ENCODE peak calls at places on chromosomes 12 and 14, in five cellular contexts. E is uterus, B is thoracic aorta, V is body of pancreas, O is H9. H is an unnamed sample. For H3K4me1, the result is how much of the 10 kb centered on the place peaks cover.

GRCh38 chr12:45208604-45209487 is 7.0 kb upstream of the ANO6 start:
- DNase-seq in E (no peak), B (no peak), V (no peak), O (no peak), H (no peak)

GRCh38 chr12:123131291-123131831 is 19.5 kb downstream of the PITPNM2 start:
- DNase-seq in E (no peak), B (no peak), V (no peak), O (no peak), H (peak)

GRCh38 chr14:70909788-70910614 is 2.7 kb downstream of the PCNX1 start:
- DNase-seq in E (no peak), B (no peak), V (no peak), O (no peak), H (no peak)

GRCh38 chr12:52347016-52347415 is 20.3 kb downstream of the KRT85 start:
- DNase-seq in E (no peak), B (no peak), V (no peak), O (no peak), H (no peak)

GRCh38 chr12:107992870-107993451 is 136.1 kb upstream of the WSCD2 start:
- DNase-seq in E (no peak), B (no peak), V (peak), O (peak), H (no peak)

GRCh38 chr12:113469224-113469652 is 2.4 kb downstream of the LHX5 start:
- DNase-seq in E (no peak), B (no peak), V (no peak), O (no peak), H (no peak)

GRCh38 chr12:14664434-14665023 is 31.9 kb downstream of the GUCY2C start:
- DNase-seq in E (no peak), B (no peak), V (peak), O (no peak), H (no peak)

GRCh38 chr12:15527201-15527782 is 205.0 kb downstream of the PTPRO start:
- DNase-seq in E (no peak), B (no peak), V (peak), O (peak), H (no peak)

GRCh38 chr12:123306200-123306599 is 34.5 kb upstream of the CDK2AP1 start:
- DNase-seq in E (no peak), B (no peak), V (no peak), O (no peak), H (no peak)

GRCh38 chr12:64890873-64891468 is 66.5 kb downstream of the TBC1D30 start:
- DNase-seq in E (no peak), B (no peak), V (peak), O (no peak), H (no peak)

GRCh38 chr14:101556131-101556530 is 5.2 kb upstream of the DIO3 start:
- DNase-seq in E (no peak), B (no peak), V (no peak), O (no peak), H (no peak)

GRCh38 chr12:63124778-63125177 is 26.2 kb downstream of the AVPR1A start:
- DNase-seq in E (no peak), B (no peak), V (no peak), O (no peak), H (no peak)

GRCh38 chr14:67151082-67151666 is 38.1 kb upstream of the GARIN2 start:
- DNase-seq in E (no peak), B (no peak), V (no peak), O (no peak), H (no peak)

GRCh38 chr12:39618701-39619100 is 902 bp downstream of the ABCD2 start:
- DNase-seq in E (no peak), B (no peak), V (no peak), O (no peak), H (no peak)

GRCh38 chr12:68894276-68894855 is 38.6 kb downstream of the CPM start:
- DNase-seq in E (no peak), B (no peak), V (no peak), O (no peak), H (no peak)

GRCh38 chr14:23112359-23113178 is 6.5 kb downstream of the CEBPE start:
- DNase-seq in E (no peak), B (no peak), V (no peak), O (no peak), H (no peak)

GRCh38 chr14:96852823-96853422 is 55.7 kb downstream of the VRK1 start:
- DNase-seq in E (no peak), B (no peak), V (peak), O (no peak), H (no peak)

GRCh38 chr12:48764521-48764920 is 24.4 kb downstream of the ADCY6 start:
- DNase-seq in E (no peak), B (no peak), V (no peak), O (no peak), H (no peak)

GRCh38 chr12:112294793-112295192 is 87.4 kb downstream of the HECTD4 start:
- DNase-seq in E (no peak), B (no peak), V (no peak), O (no peak), H (no peak)

GRCh38 chr14:63174760-63175191 is 29.5 kb upstream of the RHOJ start:
- DNase-seq in E (no peak), B (no peak), V (peak), O (peak), H (no peak)

GRCh38 chr12:39764944-39765560 is 145.4 kb upstream of the ABCD2 start:
- DNase-seq in E (no peak), B (no peak), V (peak), O (no peak), H (no peak)

GRCh38 chr14:71471604-71472003 is 460.6 kb upstream of the RGS6 start:
- DNase-seq in E (no peak), B (no peak), V (no peak), O (no peak), H (no peak)

GRCh38 chr12:130425698-130426245 is 88.1 kb downstream of the PIWIL1 start:
- DNase-seq in E (no peak), B (no peak), V (no peak), O (peak), H (peak)

GRCh38 chr12:31525496-31526157 is 65.3 kb downstream of the DENND5B start:
- DNase-seq in E (no peak), B (no peak), V (no peak), O (no peak), H (no peak)
- H3K4me1 ChIP-seq in E (under half), B (under half), V (under half), O (under half), H (under half)

GRCh38 chr14:94751321-94751720 is 18.6 kb downstream of the GSC start:
- DNase-seq in E (no peak), B (no peak), V (no peak), O (no peak), H (no peak)

GRCh38 chr14:94751956-94752355 is 18.0 kb downstream of the GSC start:
- DNase-seq in E (no peak), B (no peak), V (no peak), O (no peak), H (no peak)

GRCh38 chr14:94746131-94746530 is 23.8 kb downstream of the GSC start:
- DNase-seq in E (no peak), B (no peak), V (no peak), O (no peak), H (no peak)

GRCh38 chr14:94750371-94750770 is 19.5 kb downstream of the GSC start:
- DNase-seq in E (no peak), B (no peak), V (no peak), O (no peak), H (no peak)

DNA sequence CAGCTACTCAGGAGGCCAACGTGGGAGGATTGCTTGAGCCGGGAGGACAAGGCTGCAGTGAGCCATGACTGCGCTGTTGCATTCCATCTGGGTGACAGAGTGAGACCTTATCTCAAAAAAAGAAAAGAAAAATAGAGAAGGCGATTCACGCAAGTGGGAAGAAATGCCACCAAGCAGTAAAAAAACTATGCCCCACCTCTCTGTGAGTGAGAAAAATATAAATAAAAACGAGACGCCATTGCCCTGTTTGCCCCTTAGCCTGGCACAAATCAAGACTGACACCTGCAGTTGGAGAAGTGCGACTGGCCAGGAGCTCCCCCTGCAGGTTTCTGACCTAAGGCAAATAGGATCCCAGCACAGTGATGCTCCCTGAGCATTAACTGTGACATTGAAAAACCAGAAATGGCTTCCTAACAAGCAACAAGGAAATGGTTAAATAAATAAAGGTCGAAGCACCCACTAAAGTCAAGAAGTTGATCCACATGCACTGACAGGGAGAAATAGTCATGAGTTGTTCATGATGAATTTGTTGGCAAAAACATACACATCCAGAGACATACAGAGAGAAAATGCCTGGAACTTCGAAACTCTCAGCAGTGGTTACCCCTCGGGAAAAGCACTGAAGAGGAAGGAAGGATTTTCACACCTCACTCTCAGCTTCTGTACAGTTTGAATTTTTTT is 21.1 kb downstream of the GSC start:
- DNase-seq in E (no peak), B (no peak), V (peak), O (peak), H (no peak)
- TF ChIP-seq CTCF in E (no peak), B (no peak), V (peak), O (peak), H (no peak)

GRCh38 chr14:59358774-59359173 is 106.4 kb downstream of the GPR135 start:
- DNase-seq in E (no peak), B (no peak), V (no peak), O (no peak), H (no peak)

GRCh38 chr14:59359451-59360124 is 105.6 kb downstream of the GPR135 start:
- DNase-seq in E (no peak), B (no peak), V (no peak), O (no peak), H (no peak)

GRCh38 chr14:59360923-59361794 is 104.0 kb downstream of the GPR135 start:
- DNase-seq in E (peak), B (no peak), V (peak), O (no peak), H (peak)

GRCh38 chr14:59362533-59362932 is 102.6 kb downstream of the GPR135 start:
- DNase-seq in E (no peak), B (no peak), V (no peak), O (no peak), H (no peak)

GRCh38 chr14:59363545-59364226 is 101.5 kb downstream of the GPR135 start:
- DNase-seq in E (no peak), B (no peak), V (no peak), O (no peak), H (no peak)
- H3K4me1 ChIP-seq in E (under half), B (half or more), V (under half), O (under half), H (under half)

GRCh38 chr12:98154850-98155249 is 360.5 kb upstream of the TMPO start:
- DNase-seq in E (no peak), B (no peak), V (peak), O (peak), H (no peak)
- TF ChIP-seq CTCF in E (no peak), B (no peak), V (peak), O (peak), H (peak)

GRCh38 chr14:100389497-100390104 is 66.5 kb downstream of the SLC25A47 start:
- DNase-seq in E (no peak), B (no peak), V (peak), O (no peak), H (no peak)

GRCh38 chr14:100393362-100393761 is 70.2 kb downstream of the SLC25A47 start:
- DNase-seq in E (no peak), B (no peak), V (no peak), O (no peak), H (no peak)

GRCh38 chr14:100392266-100392850 is 69.2 kb downstream of the SLC25A47 start:
- DNase-seq in E (no peak), B (no peak), V (no peak), O (no peak), H (no peak)

GRCh38 chr14:100391182-100391581 is 68.0 kb downstream of the SLC25A47 start:
- DNase-seq in E (no peak), B (no peak), V (no peak), O (no peak), H (no peak)

GRCh38 chr14:100391777-100392176 is 68.6 kb downstream of the SLC25A47 start:
- DNase-seq in E (no peak), B (no peak), V (no peak), O (no peak), H (no peak)
- H3K4me1 ChIP-seq in E (under half), B (under half), V (under half), O (under half), H (under half)

GRCh38 chr14:76546426-76547221 is 170.7 kb downstream of the ESRRB start:
- DNase-seq in E (no peak), B (no peak), V (peak), O (peak), H (no peak)
- TF ChIP-seq CTCF in E (no peak), B (no peak), V (no peak), O (peak), H (peak)

GRCh38 chr12:96215933-96216273 is 21.7 kb downstream of the ELK3 start:
- DNase-seq in E (no peak), B (no peak), V (no peak), O (no peak), H (peak)
- H3K4me1 ChIP-seq in E (under half), B (under half), V (under half), O (under half), H (under half)

GRCh38 chr12:75690556-75690955 is 179.1 kb upstream of the KRR1 start:
- DNase-seq in E (no peak), B (no peak), V (no peak), O (no peak), H (no peak)
- TF ChIP-seq CTCF in E (no peak), B (no peak), V (no peak), O (no peak), H (no peak)